ENCODE peak calls at places on chromosome 16, in four cellular contexts. One of them, this sample, is unnamed.
A peak's percentile ranks its signal among the peaks of the same experiment; 100 is the strongest.

GRCh38 chr16:57479422-57480126 is 6.7 kb downstream of the DOK4 start:
- DNase-seq in NCI-H1105 treated with DMSO at 0.1 percent for 48 hours: peak; percentile 48
- DNase-seq in EH: peak; percentile 85
- DNase-seq in stimulated activated CD4-positive, alpha-beta T cell treated with anti-CD3 and anti-CD28 coated beads, Interleukin-1b, Interleukin-23, amount 100 ng/mL, for 24 hours: no peak
- DNase-seq in this sample: no peak

GRCh38 chr16:4685776-4686496 is 7.4 kb upstream of the NUDT16L1 start:
- DNase-seq in stimulated activated CD4-positive, alpha-beta T cell treated with anti-CD3 and anti-CD28 coated beads, Interleukin-1b, Interleukin-23, amount 100 ng/mL, for 24 hours: no peak
- DNase-seq in EH: no peak
- DNase-seq in NCI-H1105 treated with DMSO at 0.1 percent for 48 hours: no peak
- DNase-seq in this sample: no peak

GRCh38 chr16:17070882-17071592 is 399.7 kb downstream of the XYLT1 start:
- DNase-seq in EH: no peak
- DNase-seq in stimulated activated CD4-positive, alpha-beta T cell treated with anti-CD3 and anti-CD28 coated beads, Interleukin-1b, Interleukin-23, amount 100 ng/mL, for 24 hours: peak; percentile 79
- DNase-seq in NCI-H1105 treated with DMSO at 0.1 percent for 48 hours: peak; percentile 87
- DNase-seq in this sample: peak; percentile 73

GRCh38 chr16:56927471-56927870 is 4.5 kb upstream of the HERPUD1 start:
- DNase-seq in EH: no peak
- DNase-seq in stimulated activated CD4-positive, alpha-beta T cell treated with anti-CD3 and anti-CD28 coated beads, Interleukin-1b, Interleukin-23, amount 100 ng/mL, for 24 hours: no peak
- DNase-seq in NCI-H1105 treated with DMSO at 0.1 percent for 48 hours: no peak
- DNase-seq in this sample: no peak

GRCh38 chr16:3101018-3101840 is 2.1 kb upstream of the ZSCAN10 start:
- DNase-seq in NCI-H1105 treated with DMSO at 0.1 percent for 48 hours: no peak
- DNase-seq in EH: peak; percentile 42
- DNase-seq in stimulated activated CD4-positive, alpha-beta T cell treated with anti-CD3 and anti-CD28 coated beads, Interleukin-1b, Interleukin-23, amount 100 ng/mL, for 24 hours: peak; percentile 28
- DNase-seq in this sample: no peak

GRCh38 chr16:3235856-3236669 is 1.1 kb upstream of the ZNF200 start:
- DNase-seq in EH: no peak
- DNase-seq in stimulated activated CD4-positive, alpha-beta T cell treated with anti-CD3 and anti-CD28 coated beads, Interleukin-1b, Interleukin-23, amount 100 ng/mL, for 24 hours: no peak
- DNase-seq in NCI-H1105 treated with DMSO at 0.1 percent for 48 hours: no peak
- DNase-seq in this sample: no peak

GRCh38 chr16:85908444-85908843 is 9.5 kb downstream of the IRF8 start:
- DNase-seq in stimulated activated CD4-positive, alpha-beta T cell treated with anti-CD3 and anti-CD28 coated beads, Interleukin-1b, Interleukin-23, amount 100 ng/mL, for 24 hours: no peak
- DNase-seq in NCI-H1105 treated with DMSO at 0.1 percent for 48 hours: no peak
- DNase-seq in EH: no peak
- DNase-seq in this sample: no peak

GRCh38 chr16:27245276-27246231 is 23.0 kb downstream of the NSMCE1 start:
- DNase-seq in NCI-H1105 treated with DMSO at 0.1 percent for 48 hours: no peak
- DNase-seq in stimulated activated CD4-positive, alpha-beta T cell treated with anti-CD3 and anti-CD28 coated beads, Interleukin-1b, Interleukin-23, amount 100 ng/mL, for 24 hours: peak; percentile 33
- DNase-seq in EH: peak; percentile 75
- DNase-seq in this sample: no peak

GRCh38 chr16:1155353-1156110 is 2.6 kb downstream of the CACNA1H start:
- DNase-seq in EH: no peak
- DNase-seq in NCI-H1105 treated with DMSO at 0.1 percent for 48 hours: no peak
- DNase-seq in stimulated activated CD4-positive, alpha-beta T cell treated with anti-CD3 and anti-CD28 coated beads, Interleukin-1b, Interleukin-23, amount 100 ng/mL, for 24 hours: no peak
- DNase-seq in this sample: no peak

GRCh38 chr16:88320947-88321634 is 61.7 kb upstream of the ZNF469 start:
- DNase-seq in EH: no peak
- DNase-seq in NCI-H1105 treated with DMSO at 0.1 percent for 48 hours: no peak
- DNase-seq in stimulated activated CD4-positive, alpha-beta T cell treated with anti-CD3 and anti-CD28 coated beads, Interleukin-1b, Interleukin-23, amount 100 ng/mL, for 24 hours: no peak
- DNase-seq in this sample: no peak

GRCh38 chr16:24855678-24856077 is 9.9 kb downstream of the SLC5A11 start:
- DNase-seq in NCI-H1105 treated with DMSO at 0.1 percent for 48 hours: no peak
- DNase-seq in stimulated activated CD4-positive, alpha-beta T cell treated with anti-CD3 and anti-CD28 coated beads, Interleukin-1b, Interleukin-23, amount 100 ng/mL, for 24 hours: no peak
- DNase-seq in EH: no peak
- DNase-seq in this sample: no peak

GRCh38 chr16:23145608-23146007 is 3.6 kb downstream of the USP31 start:
- DNase-seq in stimulated activated CD4-positive, alpha-beta T cell treated with anti-CD3 and anti-CD28 coated beads, Interleukin-1b, Interleukin-23, amount 100 ng/mL, for 24 hours: no peak
- DNase-seq in EH: peak; percentile 67
- DNase-seq in NCI-H1105 treated with DMSO at 0.1 percent for 48 hours: no peak
- DNase-seq in this sample: no peak

GRCh38 chr16:48011888-48012658 is 143.7 kb downstream of the ABCC12 start:
- DNase-seq in NCI-H1105 treated with DMSO at 0.1 percent for 48 hours: no peak
- DNase-seq in stimulated activated CD4-positive, alpha-beta T cell treated with anti-CD3 and anti-CD28 coated beads, Interleukin-1b, Interleukin-23, amount 100 ng/mL, for 24 hours: no peak
- DNase-seq in EH: no peak
- DNase-seq in this sample: no peak

GRCh38 chr16:23857256-23857891 is 21.6 kb downstream of the PRKCB start:
- DNase-seq in stimulated activated CD4-positive, alpha-beta T cell treated with anti-CD3 and anti-CD28 coated beads, Interleukin-1b, Interleukin-23, amount 100 ng/mL, for 24 hours: no peak
- DNase-seq in NCI-H1105 treated with DMSO at 0.1 percent for 48 hours: no peak
- DNase-seq in EH: no peak
- DNase-seq in this sample: no peak

GRCh38 chr16:53212899-53213235 is 158.1 kb downstream of the CHD9 start:
- DNase-seq in NCI-H1105 treated with DMSO at 0.1 percent for 48 hours: no peak
- DNase-seq in EH: no peak
- DNase-seq in stimulated activated CD4-positive, alpha-beta T cell treated with anti-CD3 and anti-CD28 coated beads, Interleukin-1b, Interleukin-23, amount 100 ng/mL, for 24 hours: no peak
- DNase-seq in this sample: no peak

GRCh38 chr16:67447508-67448076 is 16.7 kb downstream of the HSD11B2 start:
- DNase-seq in stimulated activated CD4-positive, alpha-beta T cell treated with anti-CD3 and anti-CD28 coated beads, Interleukin-1b, Interleukin-23, amount 100 ng/mL, for 24 hours: peak; percentile 58
- DNase-seq in EH: peak; percentile 51
- DNase-seq in NCI-H1105 treated with DMSO at 0.1 percent for 48 hours: no peak
- DNase-seq in this sample: peak; percentile 68

GRCh38 chr16:8649829-8650554 is 24.4 kb upstream of the ABAT start:
- DNase-seq in EH: no peak
- DNase-seq in stimulated activated CD4-positive, alpha-beta T cell treated with anti-CD3 and anti-CD28 coated beads, Interleukin-1b, Interleukin-23, amount 100 ng/mL, for 24 hours: no peak
- DNase-seq in NCI-H1105 treated with DMSO at 0.1 percent for 48 hours: no peak
- DNase-seq in this sample: no peak

GRCh38 chr16:10862432-10862831 is 14.6 kb upstream of the CIITA start:
- DNase-seq in EH: peak; percentile 12
- DNase-seq in stimulated activated CD4-positive, alpha-beta T cell treated with anti-CD3 and anti-CD28 coated beads, Interleukin-1b, Interleukin-23, amount 100 ng/mL, for 24 hours: no peak
- DNase-seq in NCI-H1105 treated with DMSO at 0.1 percent for 48 hours: no peak
- DNase-seq in this sample: no peak

GRCh38 chr16:11681526-11681925 is 13.3 kb downstream of the SNN start:
- DNase-seq in EH: no peak
- DNase-seq in NCI-H1105 treated with DMSO at 0.1 percent for 48 hours: no peak
- DNase-seq in stimulated activated CD4-positive, alpha-beta T cell treated with anti-CD3 and anti-CD28 coated beads, Interleukin-1b, Interleukin-23, amount 100 ng/mL, for 24 hours: no peak
- DNase-seq in this sample: no peak

GRCh38 chr16:8568231-8568617 is 22.1 kb downstream of the TMEM114 start:
- DNase-seq in EH: no peak
- DNase-seq in stimulated activated CD4-positive, alpha-beta T cell treated with anti-CD3 and anti-CD28 coated beads, Interleukin-1b, Interleukin-23, amount 100 ng/mL, for 24 hours: no peak
- DNase-seq in NCI-H1105 treated with DMSO at 0.1 percent for 48 hours: no peak
- DNase-seq in this sample: no peak

GRCh38 chr16:3761375-3762079 is 44.2 kb upstream of the TRAP1 start:
- DNase-seq in stimulated activated CD4-positive, alpha-beta T cell treated with anti-CD3 and anti-CD28 coated beads, Interleukin-1b, Interleukin-23, amount 100 ng/mL, for 24 hours: no peak
- DNase-seq in EH: no peak
- DNase-seq in NCI-H1105 treated with DMSO at 0.1 percent for 48 hours: no peak
- DNase-seq in this sample: no peak

GRCh38 chr16:10385725-10386516 is at the start of gene ATF7IP2:
- DNase-seq in stimulated activated CD4-positive, alpha-beta T cell treated with anti-CD3 and anti-CD28 coated beads, Interleukin-1b, Interleukin-23, amount 100 ng/mL, for 24 hours: peak; percentile 85
- DNase-seq in EH: peak; percentile 85
- DNase-seq in NCI-H1105 treated with DMSO at 0.1 percent for 48 hours: no peak
- DNase-seq in this sample: peak; percentile 86

GRCh38 chr16:72858611-72859493 is 189.1 kb downstream of the ZFHX3 start:
- DNase-seq in stimulated activated CD4-positive, alpha-beta T cell treated with anti-CD3 and anti-CD28 coated beads, Interleukin-1b, Interleukin-23, amount 100 ng/mL, for 24 hours: no peak
- DNase-seq in EH: peak; percentile 69
- DNase-seq in NCI-H1105 treated with DMSO at 0.1 percent for 48 hours: no peak
- DNase-seq in this sample: no peak

GRCh38 chr16:85080923-85081498 is 31.3 kb downstream of the CIBAR2 start:
- DNase-seq in NCI-H1105 treated with DMSO at 0.1 percent for 48 hours: no peak
- DNase-seq in stimulated activated CD4-positive, alpha-beta T cell treated with anti-CD3 and anti-CD28 coated beads, Interleukin-1b, Interleukin-23, amount 100 ng/mL, for 24 hours: no peak
- DNase-seq in EH: no peak
- DNase-seq in this sample: no peak

GRCh38 chr16:83968483-83968865 is 430 bp downstream of the NECAB2 start:
- DNase-seq in NCI-H1105 treated with DMSO at 0.1 percent for 48 hours: no peak
- DNase-seq in EH: no peak
- DNase-seq in stimulated activated CD4-positive, alpha-beta T cell treated with anti-CD3 and anti-CD28 coated beads, Interleukin-1b, Interleukin-23, amount 100 ng/mL, for 24 hours: no peak
- DNase-seq in this sample: no peak

GRCh38 chr16:7182510-7183109 is 150.0 kb upstream of the RBFOX1 start:
- DNase-seq in NCI-H1105 treated with DMSO at 0.1 percent for 48 hours: no peak
- DNase-seq in stimulated activated CD4-positive, alpha-beta T cell treated with anti-CD3 and anti-CD28 coated beads, Interleukin-1b, Interleukin-23, amount 100 ng/mL, for 24 hours: no peak
- DNase-seq in EH: no peak
- DNase-seq in this sample: no peak

GRCh38 chr16:20812510-20812909 is 6.2 kb downstream of the REXO5 start:
- DNase-seq in EH: no peak
- DNase-seq in NCI-H1105 treated with DMSO at 0.1 percent for 48 hours: no peak
- DNase-seq in stimulated activated CD4-positive, alpha-beta T cell treated with anti-CD3 and anti-CD28 coated beads, Interleukin-1b, Interleukin-23, amount 100 ng/mL, for 24 hours: no peak
- DNase-seq in this sample: no peak

GRCh38 chr16:74709477-74709877 is 8.8 kb upstream of the MLKL start:
- DNase-seq in NCI-H1105 treated with DMSO at 0.1 percent for 48 hours: peak; percentile 45
- DNase-seq in stimulated activated CD4-positive, alpha-beta T cell treated with anti-CD3 and anti-CD28 coated beads, Interleukin-1b, Interleukin-23, amount 100 ng/mL, for 24 hours: peak; percentile 63
- DNase-seq in EH: peak; percentile 72
- DNase-seq in this sample: peak; percentile 58

GRCh38 chr16:74778646-74779045 is 4.0 kb upstream of the FA2H start:
- DNase-seq in EH: no peak
- DNase-seq in NCI-H1105 treated with DMSO at 0.1 percent for 48 hours: no peak
- DNase-seq in stimulated activated CD4-positive, alpha-beta T cell treated with anti-CD3 and anti-CD28 coated beads, Interleukin-1b, Interleukin-23, amount 100 ng/mL, for 24 hours: no peak
- DNase-seq in this sample: no peak

GRCh38 chr16:87330257-87330624 is 13.0 kb upstream of the C16orf95 start:
- DNase-seq in stimulated activated CD4-positive, alpha-beta T cell treated with anti-CD3 and anti-CD28 coated beads, Interleukin-1b, Interleukin-23, amount 100 ng/mL, for 24 hours: no peak
- DNase-seq in EH: no peak
- DNase-seq in NCI-H1105 treated with DMSO at 0.1 percent for 48 hours: no peak
- DNase-seq in this sample: no peak

GRCh38 chr16:68685685-68686478 is 40.8 kb downstream of the CDH3 start:
- DNase-seq in NCI-H1105 treated with DMSO at 0.1 percent for 48 hours: no peak
- DNase-seq in EH: no peak
- DNase-seq in stimulated activated CD4-positive, alpha-beta T cell treated with anti-CD3 and anti-CD28 coated beads, Interleukin-1b, Interleukin-23, amount 100 ng/mL, for 24 hours: no peak
- DNase-seq in this sample: no peak

GRCh38 chr16:3938843-3939624 is 58.5 kb upstream of the CREBBP start:
- DNase-seq in EH: peak; percentile 96
- DNase-seq in stimulated activated CD4-positive, alpha-beta T cell treated with anti-CD3 and anti-CD28 coated beads, Interleukin-1b, Interleukin-23, amount 100 ng/mL, for 24 hours: peak; percentile 51
- DNase-seq in NCI-H1105 treated with DMSO at 0.1 percent for 48 hours: no peak
- DNase-seq in this sample: peak; percentile 59

GRCh38 chr16:69323428-69323827 is 7.0 kb downstream of the PDF start:
- DNase-seq in NCI-H1105 treated with DMSO at 0.1 percent for 48 hours: no peak
- DNase-seq in stimulated activated CD4-positive, alpha-beta T cell treated with anti-CD3 and anti-CD28 coated beads, Interleukin-1b, Interleukin-23, amount 100 ng/mL, for 24 hours: no peak
- DNase-seq in EH: no peak
- DNase-seq in this sample: no peak

GRCh38 chr16:47260496-47260895 is 116.8 kb upstream of the NETO2 start:
- DNase-seq in NCI-H1105 treated with DMSO at 0.1 percent for 48 hours: no peak
- DNase-seq in stimulated activated CD4-positive, alpha-beta T cell treated with anti-CD3 and anti-CD28 coated beads, Interleukin-1b, Interleukin-23, amount 100 ng/mL, for 24 hours: no peak
- DNase-seq in EH: peak; percentile 27
- DNase-seq in this sample: no peak

GRCh38 chr16:1407749-1408148 is 6.8 kb downstream of the UNKL start:
- DNase-seq in NCI-H1105 treated with DMSO at 0.1 percent for 48 hours: no peak
- DNase-seq in stimulated activated CD4-positive, alpha-beta T cell treated with anti-CD3 and anti-CD28 coated beads, Interleukin-1b, Interleukin-23, amount 100 ng/mL, for 24 hours: no peak
- DNase-seq in EH: peak; percentile 47
- DNase-seq in this sample: no peak

GRCh38 chr16:57147381-57148191 is 38.3 kb downstream of the PSME3IP1 start:
- DNase-seq in EH: peak; percentile 68
- DNase-seq in stimulated activated CD4-positive, alpha-beta T cell treated with anti-CD3 and anti-CD28 coated beads, Interleukin-1b, Interleukin-23, amount 100 ng/mL, for 24 hours: no peak
- DNase-seq in NCI-H1105 treated with DMSO at 0.1 percent for 48 hours: no peak
- DNase-seq in this sample: no peak

This sample was measured in GM18507.